ENCODE peak calls at places on chromosomes 16 and 17, in five cellular contexts. A is hypothalamus; K is AG09319; C is activated naive CD8-positive, alpha-beta T cell treated with anti-CD3 and anti-CD28 coated beads for 36 hours; H is NCI-H2227 treated with DMSO at 0.1 percent for 48 hours. Y is an unnamed sample.

GRCh38 chr16:71369494-71369893 is 11.0 kb downstream of the CALB2 start:
- DNase-seq in A (no peak), K (no peak), C (no peak), H (no peak), Y (no peak)

GRCh38 chr17:49516190-49516589 is 21.1 kb downstream of the NGFR start:
- DNase-seq in A (no peak), K (no peak), C (no peak), H (no peak), Y (no peak)

GRCh38 chr16:58511933-58512815 is 3.1 kb upstream of the SETD6 start:
- DNase-seq in A (peak; percentile 43), K (no peak), C (peak; percentile 80), H (peak; percentile 16), Y (peak; percentile 67)

GRCh38 chr17:51817955-51818354 is 340.6 kb downstream of the CA10 start:
- DNase-seq in A (no peak), K (no peak), C (no peak), H (no peak), Y (no peak)

GRCh38 chr17:67558740-67559380 is 158.9 kb upstream of the NOL11 start:
- DNase-seq in A (no peak), K (no peak), C (no peak), H (no peak), Y (no peak)

GRCh38 chr16:85522517-85522841 is 90.6 kb upstream of the GSE1 start:
- DNase-seq in A (no peak), K (no peak), C (no peak), H (no peak), Y (no peak)

GRCh38 chr16:491225-491919 is 36.1 kb upstream of the CAPN15 start:
- DNase-seq in A (no peak), K (no peak), C (no peak), H (no peak), Y (no peak)

GRCh38 chr17:80294210-80294609 is 33.6 kb downstream of the RNF213 start:
- DNase-seq in A (no peak), K (no peak), C (no peak), H (no peak), Y (no peak)

GRCh38 chr16:65547799-65548446 is 426.1 kb upstream of the CDH11 start:
- DNase-seq in A (no peak), K (peak; percentile 93), C (no peak), H (no peak), Y (no peak)

GRCh38 chr17:55898195-55898594 is 147.3 kb downstream of the PCTP start:
- DNase-seq in A (no peak), K (no peak), C (no peak), H (no peak), Y (no peak)

GRCh38 chr17:36534117-36534880 is at the start of gene MYO19:
- DNase-seq in A (peak; percentile 12), K (no peak), C (peak; percentile 52), H (peak; percentile 62), Y (peak; percentile 80)

GRCh38 chr17:67221062-67221998 is 23.7 kb downstream of the HELZ start:
- DNase-seq in A (peak; percentile 16), K (no peak), C (no peak), H (no peak), Y (peak; percentile 41)